ENCODE peak calls at places on chromosomes 6 and 20, in six cellular contexts. G is effector memory CD4-positive, alpha-beta T cell; U is dorsolateral prefrontal cortex; M is adipocyte; K is CD4-positive, alpha-beta memory T cell; Q is mammary epithelial cell. T is an unnamed sample. For H3K27me3, the result is how much of the 10 kb centered on the place peaks cover.

GRCh38 chr6:11296449-11297375 is 64.2 kb upstream of the NEDD9 start:
- DNase-seq in U (no peak), M (no peak), Q (no peak), G (no peak), K (no peak), T (no peak)

GRCh38 chr6:52877786-52878185 is 31.7 kb downstream of the GSTA3 start:
- DNase-seq in U (no peak), Q (no peak), M (no peak), K (no peak), G (no peak), T (no peak)

GRCh38 chr20:53608456-53609413 is 15.1 kb upstream of the ZNF217 start:
- DNase-seq in U (no peak), K (peak), M (no peak), Q (no peak), G (no peak), T (peak)

GRCh38 chr20:51373713-51374481 is 168.6 kb downstream of the NFATC2 start:
- DNase-seq in M (no peak), G (no peak), U (peak), K (no peak), Q (no peak), T (no peak)

GRCh38 chr20:33689973-33690372 is 3.8 kb upstream of the E2F1 start:
- DNase-seq in U (no peak), Q (no peak), G (peak), K (no peak), M (no peak), T (peak)

GRCh38 chr6:110542311-110543024 is 66.1 kb upstream of the SLC22A16 start:
- DNase-seq in M (peak), K (no peak), G (no peak), U (no peak), Q (no peak), T (no peak)

GRCh38 chr20:32288225-32288849 is 10.9 kb downstream of the KIF3B start:
- DNase-seq in Q (no peak), K (no peak), U (no peak), M (no peak), G (no peak), T (no peak)

GRCh38 chr6:137978252-137978896 is 111.3 kb downstream of the TNFAIP3 start:
- DNase-seq in M (no peak), K (no peak), Q (peak), G (no peak), U (no peak), T (no peak)

GRCh38 chr6:91299544-91300491 is 712.9 kb upstream of the MAP3K7 start:
- DNase-seq in U (no peak), M (peak), K (no peak), G (no peak), Q (no peak), T (peak)

GRCh38 chr20:47576516-47577033 is 74.9 kb downstream of the NCOA3 start:
- DNase-seq in G (no peak), K (no peak), Q (peak), M (peak), U (no peak), T (peak)

GRCh38 chr6:74626288-74626687 is 579.6 kb downstream of the COL12A1 start:
- DNase-seq in G (no peak), Q (no peak), K (no peak), M (no peak), U (no peak), T (no peak)

GRCh38 chr6:13384506-13384905 is 56.2 kb upstream of the TBC1D7 start:
- DNase-seq in K (no peak), M (no peak), U (no peak), G (no peak), Q (no peak), T (no peak)

GRCh38 chr20:11117808-11118528 is 444.2 kb upstream of the JAG1 start:
- DNase-seq in M (peak), Q (peak), K (no peak), U (no peak), G (no peak), T (peak)

GRCh38 chr6:168387426-168387825 is 53.6 kb upstream of the SMOC2 start:
- DNase-seq in Q (no peak), M (no peak), U (no peak), K (no peak), G (no peak), T (no peak)

GRCh38 chr6:81808834-81809598 is 56.5 kb upstream of the TENT5A start:
- DNase-seq in K (no peak), G (no peak), M (no peak), U (no peak), Q (no peak), T (no peak)

GRCh38 chr6:75376347-75377024 is 91.9 kb upstream of the TMEM30A start:
- DNase-seq in Q (peak), K (no peak), G (no peak), M (peak), U (no peak), T (no peak)

GRCh38 chr20:3777726-3778629 is 3.3 kb downstream of the SPEF1 start:
- DNase-seq in K (no peak), U (peak), Q (peak), G (no peak), M (peak), T (no peak)

GRCh38 chr6:7730852-7731251 is 5.0 kb downstream of the BMP6 start:
- DNase-seq in Q (peak), G (no peak), U (no peak), K (no peak), M (peak), T (peak)

GRCh38 chr6:31871068-31871659 is 7.6 kb downstream of the SLC44A4 start:
- DNase-seq in K (no peak), Q (no peak), G (no peak), M (peak), U (no peak), T (no peak)

GRCh38 chr6:152094992-152095592 is 287.6 kb downstream of the ESR1 start:
- DNase-seq in G (no peak), Q (peak), K (no peak), M (peak), U (no peak), T (peak)

GRCh38 chr6:33213989-33214335 is 5.7 kb downstream of the RING1 start:
- DNase-seq in U (no peak), G (no peak), M (no peak), K (no peak), Q (no peak), T (no peak)

GRCh38 chr6:116265081-116265829 is 11.4 kb upstream of the TSPYL4 start:
- DNase-seq in Q (peak), M (no peak), U (no peak), G (no peak), K (no peak), T (peak)

GRCh38 chr6:122676146-122676545 is 65.9 kb downstream of the PKIB start:
- DNase-seq in K (no peak), G (no peak), U (no peak), M (no peak), Q (no peak), T (no peak)

GRCh38 chr20:59495894-59496510 is 108.3 kb upstream of the PHACTR3 start:
- DNase-seq in U (peak), Q (peak), K (peak), G (peak), M (peak), T (peak)

GRCh38 chr20:48371211-48371610 is 456.6 kb downstream of the PREX1 start:
- DNase-seq in M (no peak), K (no peak), Q (no peak), U (no peak), G (no peak), T (no peak)

GRCh38 chr6:166412156-166412910 is 29.6 kb upstream of the MPC1 start:
- DNase-seq in Q (no peak), G (no peak), U (no peak), K (no peak), M (no peak), T (no peak)

GRCh38 chr20:50588034-50588736 is 78.0 kb downstream of the PTPN1 start:
- DNase-seq in M (peak), U (peak), Q (peak), K (peak), G (peak), T (peak)

GRCh38 chr6:28742668-28743270 is 181.0 kb downstream of the TRIM27 start:
- DNase-seq in M (peak), K (no peak), U (no peak), G (no peak), Q (peak), T (peak)

GRCh38 chr6:27894839-27895762 is 17.1 kb downstream of the OR2B2 start:
- DNase-seq in M (peak), G (peak), U (peak), K (peak), Q (peak), T (peak)

GRCh38 chr6:148885154-148885870 is 138.5 kb downstream of the UST start:
- DNase-seq in Q (peak), M (peak), K (no peak), U (no peak), G (no peak), T (peak)

GRCh38 chr6:166784691-166785090 is 157.6 kb upstream of the RPS6KA2 start:
- DNase-seq in G (no peak), K (no peak), U (no peak), M (no peak), Q (no peak), T (no peak)

GRCh38 chr6:118263929-118264486 is 284.1 kb upstream of the PLN start:
- DNase-seq in K (no peak), M (peak), G (no peak), Q (no peak), U (no peak), T (peak)

GRCh38 chr6:33905081-33905609 is 101.3 kb upstream of the MLN start:
- DNase-seq in M (no peak), Q (peak), G (peak), U (no peak), K (peak), T (no peak)

GRCh38 chr6:126170433-126170832 is 169.5 kb upstream of the CENPW start:
- DNase-seq in U (no peak), G (no peak), K (no peak), Q (no peak), M (no peak), T (no peak)

GRCh38 chr20:48583801-48584200 is 244.0 kb downstream of the PREX1 start:
- DNase-seq in M (no peak), Q (no peak), K (no peak), G (no peak), U (no peak), T (no peak)

GRCh38 chr20:35318502-35319157 is 26.4 kb upstream of the FAM83C start:
- DNase-seq in M (peak), G (no peak), Q (peak), K (no peak), U (no peak), T (peak)

GRCh38 chr6:152863618-152864326 is 113.2 kb downstream of the VIP start:
- DNase-seq in K (peak), G (peak), Q (peak), M (peak), U (peak), T (peak)

GRCh38 chr20:23419995-23420901 is 1.0 kb downstream of the NAPB start:
- DNase-seq in K (peak), U (peak), G (peak), Q (peak), M (peak), T (no peak)

GRCh38 chr6:9126845-9127560 is 691.7 kb upstream of the SLC35B3 start:
- DNase-seq in G (no peak), U (no peak), Q (peak), M (peak), K (no peak), T (no peak)

GRCh38 chr20:21340991-21341722 is 38.0 kb downstream of the XRN2 start:
- DNase-seq in Q (no peak), M (no peak), K (no peak), U (no peak), G (no peak), T (no peak)

GRCh38 chr6:35388772-35389352 is 46.5 kb downstream of the PPARD start:
- DNase-seq in M (no peak), K (no peak), U (no peak), G (no peak), Q (no peak), T (peak)

GRCh38 chr6:35388023-35388422 is 45.7 kb downstream of the PPARD start:
- DNase-seq in Q (no peak), K (no peak), G (no peak), U (no peak), M (no peak), T (no peak)

GRCh38 chr6:35392111-35392702 is 49.8 kb downstream of the PPARD start:
- DNase-seq in Q (peak), U (peak), M (no peak), G (no peak), K (no peak), T (peak)

GRCh38 chr6:35392773-35393672 is 50.7 kb downstream of the PPARD start:
- DNase-seq in Q (peak), U (no peak), G (no peak), K (no peak), M (no peak), T (peak)

GRCh38 chr6:35391240-35391968 is 49.0 kb downstream of the PPARD start:
- DNase-seq in U (no peak), Q (peak), K (peak), M (peak), G (no peak), T (peak)
- H3K27me3 ChIP-seq in U (under half), Q (under half), K (under half), M (under half), G (under half), T (under half)

DNA sequence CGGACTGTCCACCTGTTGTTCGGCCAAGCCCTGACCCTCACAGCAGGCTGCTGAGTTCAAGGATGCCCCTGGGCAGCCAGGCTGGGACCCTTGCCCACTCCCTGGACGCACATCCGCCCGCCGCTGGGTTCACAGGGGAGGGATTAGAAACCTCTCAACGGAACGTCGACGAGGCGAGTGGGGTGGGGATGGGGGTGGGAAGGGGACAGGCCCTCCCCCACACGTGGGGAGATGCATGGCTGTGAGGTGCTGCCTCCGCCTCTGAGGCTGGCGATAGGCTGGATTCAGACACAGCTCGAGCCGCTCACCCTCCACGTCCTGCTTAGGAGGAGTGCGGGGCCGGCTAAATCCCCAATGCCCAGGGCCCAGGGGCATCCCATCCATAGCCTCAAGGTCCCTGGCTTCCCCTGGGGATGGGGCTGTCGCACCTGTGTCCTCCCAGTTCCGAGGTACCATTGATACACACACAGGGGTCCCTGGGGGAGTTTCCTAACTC is 90.6 kb upstream of the BHLHE23 start:
- DNase-seq in Q (no peak), U (no peak), M (no peak), G (no peak), K (no peak), T (no peak)
- H3K27me3 ChIP-seq in Q (under half), U (under half), M (under half), G (under half), K (under half), T (half or more)

GRCh38 chr6:41537359-41537758 is 8.8 kb upstream of the FOXP4 start:
- DNase-seq in M (no peak), U (no peak), K (no peak), Q (no peak), G (no peak), T (no peak)
- H3K27me3 ChIP-seq in M (under half), U (under half), K (under half), Q (under half), G (under half), T (under half)

DNA sequence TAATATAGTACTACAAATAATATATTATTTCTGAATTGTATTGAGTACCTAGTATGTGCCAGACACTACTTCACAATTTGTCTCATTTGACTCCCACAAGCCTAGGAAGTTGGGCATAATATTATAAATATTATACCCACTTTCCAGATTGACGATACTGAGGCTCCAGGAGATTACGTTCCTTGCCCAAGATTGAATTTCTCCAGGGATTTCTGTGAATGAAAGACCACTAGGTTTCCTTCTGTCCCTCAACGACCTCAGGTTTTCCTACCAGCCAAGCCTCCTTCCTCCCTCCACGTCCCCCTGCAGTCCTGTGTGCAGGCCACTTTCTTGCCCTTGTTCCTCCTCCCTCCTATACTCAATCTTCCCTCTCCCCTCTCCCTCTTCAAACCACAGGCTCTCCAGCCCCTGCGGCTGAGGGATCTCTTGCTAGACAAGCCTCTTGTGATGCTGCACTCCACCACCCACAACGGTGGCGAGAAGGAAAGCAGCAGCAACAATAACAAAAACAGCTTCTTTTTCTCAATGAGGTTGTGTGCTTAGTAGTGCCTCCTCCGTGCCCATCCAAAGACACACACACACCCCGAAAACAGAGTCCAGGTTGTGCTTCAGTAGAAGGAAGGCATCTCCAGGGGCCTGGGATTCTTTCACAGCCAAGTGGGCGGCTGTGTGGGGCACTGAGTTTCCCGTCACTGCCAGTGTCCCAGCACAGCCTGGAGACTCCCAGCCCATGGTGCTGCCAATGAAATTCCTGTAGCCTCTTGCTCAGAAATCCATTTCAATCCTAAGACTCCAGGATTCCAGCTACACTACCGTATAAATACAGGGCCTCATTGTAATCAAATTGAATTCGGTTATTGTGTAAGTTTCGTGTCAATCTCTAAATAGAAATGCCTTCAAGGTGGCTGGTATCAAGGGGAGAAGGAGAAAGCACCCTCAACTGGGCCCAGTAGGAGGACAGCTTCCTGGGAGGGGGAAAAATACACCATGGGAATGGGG is 94.4 kb downstream of the NCR2 start:
- DNase-seq in Q (no peak), U (no peak), K (no peak), M (no peak), G (no peak), T (no peak)
- H3K27me3 ChIP-seq in Q (under half), U (under half), K (under half), M (under half), G (under half), T (under half)

DNA sequence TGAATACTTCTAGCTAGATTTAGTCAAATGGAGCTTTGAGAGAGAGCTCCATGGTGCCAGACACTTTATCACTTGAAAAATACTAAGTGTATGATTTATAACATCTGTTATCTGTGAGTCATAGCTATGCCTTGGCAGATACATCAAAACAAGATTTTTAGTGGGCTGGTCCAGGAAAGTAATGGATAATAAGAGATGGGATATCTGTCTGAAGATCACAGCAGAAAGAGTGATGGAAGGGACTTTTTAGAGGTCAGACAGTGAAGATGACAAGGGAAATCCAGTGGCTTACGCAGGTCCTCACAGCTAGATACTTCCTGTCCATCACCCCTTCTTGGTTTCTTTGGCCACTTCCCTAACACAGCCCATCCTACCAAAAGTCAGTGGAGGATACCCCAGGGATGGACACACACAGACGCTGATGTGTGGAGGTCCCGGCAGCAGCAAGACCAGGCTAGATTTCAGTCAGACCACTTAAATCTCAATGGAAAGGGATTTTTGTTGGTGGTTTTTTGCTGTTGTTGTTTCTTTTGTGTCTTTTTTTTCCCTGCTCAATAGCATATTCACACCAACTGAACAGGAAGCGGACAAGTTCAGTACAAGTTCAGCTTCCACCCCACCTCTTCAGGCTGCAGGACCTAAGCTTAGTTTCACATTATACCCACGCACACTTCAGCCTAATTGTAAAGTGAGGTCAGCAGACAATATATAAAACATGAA is 209.3 kb downstream of the ALDH8A1 start:
- DNase-seq in Q (peak), K (no peak), M (peak), U (no peak), G (no peak), T (no peak)
- H3K27me3 ChIP-seq in Q (under half), K (under half), M (under half), U (under half), G (under half), T (under half)

GRCh38 chr6:124770784-124771183 is 191.5 kb upstream of the RNF217 start:
- DNase-seq in M (no peak), Q (no peak), U (no peak), K (no peak), G (no peak), T (no peak)

GRCh38 chr6:124770131-124770530 is 192.1 kb upstream of the RNF217 start:
- DNase-seq in K (no peak), M (no peak), G (no peak), Q (no peak), U (no peak), T (no peak)

DNA sequence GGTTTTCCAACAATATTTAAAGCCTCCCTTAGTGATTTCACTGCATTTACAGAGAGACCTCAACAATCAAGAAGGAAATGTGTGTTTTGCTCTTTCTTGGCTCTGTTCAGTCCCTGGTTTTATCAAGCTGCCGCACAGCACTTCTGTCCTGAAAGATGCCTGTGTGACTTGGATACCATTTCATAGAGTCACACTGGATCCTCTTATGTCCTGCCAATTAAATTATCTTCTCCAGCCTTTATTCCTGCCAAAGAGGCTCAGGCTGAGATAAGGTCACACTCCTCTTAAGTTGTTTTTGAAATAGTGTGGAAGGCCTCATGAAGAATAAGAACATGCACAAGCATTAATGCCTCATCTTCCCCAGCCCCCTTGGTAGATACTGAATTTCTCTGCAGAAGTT is 196.9 kb upstream of the RNF217 start:
- DNase-seq in U (no peak), G (no peak), K (no peak), M (no peak), Q (no peak), T (no peak)
- H3K27me3 ChIP-seq in U (under half), G (under half), K (under half), M (under half), Q (under half), T (under half)

GRCh38 chr6:1310628-1311399 is 1.1 kb upstream of the FOXQ1 start:
- DNase-seq in Q (peak), U (no peak), G (no peak), M (no peak), K (no peak), T (no peak)
- H3K27me3 ChIP-seq in Q (under half), U (under half), G (under half), M (under half), K (under half), T (under half)